ENCODE peak calls at places on chromosomes 4 and X, in ten cellular contexts. V, F, X, I, H, Z, Y, E, T and G are unnamed samples.

GRCh38 chr4:48472794-48473193 is 10.3 kb upstream of the SLC10A4 start:
- DNase-seq in V (no peak), F (no peak), X (no peak), I (no peak), H (no peak), Z (no peak), Y (no peak), E (no peak), T (no peak), G (no peak)

GRCh38 chr4:148782284-148782683 is 340.1 kb upstream of the NR3C2 start:
- DNase-seq in V (no peak), F (no peak), X (no peak), I (no peak), H (no peak), Z (no peak), Y (peak; percentile 88), E (no peak), T (no peak), G (no peak)

GRCh38 chr4:166318810-166319525 is 445.9 kb downstream of the TLL1 start:
- DNase-seq in V (no peak), F (no peak), X (no peak), I (no peak), H (peak; percentile 84), Z (no peak), Y (no peak), E (no peak), T (no peak), G (no peak)

GRCh38 chr4:27381806-27382205 is 521.2 kb downstream of the STIM2 start:
- DNase-seq in V (no peak), F (no peak), X (no peak), I (no peak), H (no peak), Z (no peak), Y (no peak), E (no peak), T (no peak), G (no peak)

GRCh38 chr4:62517721-62518120 is 1317.6 kb downstream of the ADGRL3 start:
- DNase-seq in V (no peak), F (no peak), X (no peak), I (no peak), H (no peak), Z (no peak), Y (no peak), E (no peak), T (no peak), G (no peak)

GRCh38 chr4:71237626-71238025 is 101.2 kb upstream of the SLC4A4 start:
- DNase-seq in V (no peak), F (no peak), X (no peak), I (no peak), H (no peak), Z (no peak), Y (no peak), E (no peak), T (no peak), G (no peak)

GRCh38 chr4:155964016-155964891 is 10.6 kb upstream of the CTSO start:
- DNase-seq in V (no peak), F (no peak), X (no peak), I (no peak), H (peak; percentile 11), Z (no peak), Y (no peak), E (no peak), T (no peak), G (no peak)

GRCh38 chr4:176271749-176272148 is 2.7 kb upstream of the ASB5 start:
- DNase-seq in V (no peak), F (no peak), X (no peak), I (no peak), H (peak; percentile 85), Z (no peak), Y (no peak), E (no peak), T (no peak), G (no peak)

GRCh38 chrX:24019448-24019847 is 7.5 kb downstream of the KLHL15 start:
- DNase-seq in V (no peak), F (no peak), X (no peak), I (no peak), H (no peak), Z (no peak), Y (no peak), E (no peak), T (peak; percentile 31), G (no peak)

GRCh38 chr4:53532521-53532920 is 58.8 kb downstream of the LNX1 start:
- DNase-seq in V (no peak), F (no peak), X (no peak), I (no peak), H (no peak), Z (no peak), Y (no peak), E (no peak), T (no peak), G (no peak)

GRCh38 chr4:156576946-156577345 is 394.7 kb downstream of the PDGFC start:
- DNase-seq in V (no peak), F (no peak), X (no peak), I (no peak), H (peak; percentile 14), Z (no peak), Y (no peak), E (no peak), T (no peak), G (no peak)

GRCh38 chr4:144831971-144832370 is 186.0 kb downstream of the HHIP start:
- DNase-seq in V (no peak), F (no peak), X (no peak), I (no peak), H (no peak), Z (no peak), Y (no peak), E (no peak), T (peak; percentile 9), G (no peak)

GRCh38 chr4:41360911-41361830 is 104.4 kb downstream of the UCHL1 start:
- DNase-seq in V (peak; percentile 63), F (no peak), X (peak; percentile 51), I (peak; percentile 62), H (peak; percentile 69), Z (peak; percentile 55), Y (peak; percentile 61), E (peak; percentile 77), T (no peak), G (no peak)

GRCh38 chr4:21986312-21986711 is 37.7 kb upstream of the KCNIP4 start:
- DNase-seq in V (peak; percentile 34), F (no peak), X (no peak), I (no peak), H (no peak), Z (no peak), Y (no peak), E (no peak), T (no peak), G (no peak)

DNA sequence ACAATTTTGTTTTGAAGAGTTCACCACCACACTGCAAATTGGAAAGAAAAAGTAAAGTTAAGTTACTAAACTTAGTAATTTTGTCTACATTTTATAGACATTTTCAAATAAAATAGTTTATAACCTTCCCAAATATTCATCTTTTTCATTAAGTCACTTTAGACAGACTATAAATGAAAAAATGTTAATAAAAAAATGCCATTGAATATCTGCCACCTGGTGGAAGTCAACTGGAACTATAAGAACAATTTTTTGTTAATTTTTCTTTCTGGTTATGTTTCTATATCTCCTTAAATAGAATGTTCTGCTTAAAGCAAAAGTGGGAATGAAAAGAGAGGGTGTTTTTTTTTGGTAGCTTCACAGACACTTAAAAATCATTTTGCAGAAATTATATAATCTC is 534.4 kb upstream of the PCDH10 start:
- DNase-seq in V (no peak), F (no peak), X (no peak), I (no peak), H (peak; percentile 3), Z (no peak), Y (peak; percentile 5), E (no peak), T (no peak), G (no peak)
- TF ChIP-seq CTCF in V (peak; percentile 61), F (no peak), X (peak; percentile 85), I (peak; percentile 81), H (no peak), Z (no peak), Y (no peak), E (no peak), T (no peak), G (no peak)

GRCh38 chr4:185634066-185634652 is 98.9 kb upstream of the PDLIM3 start:
- DNase-seq in V (no peak), F (no peak), X (no peak), I (no peak), H (no peak), Z (no peak), Y (peak; percentile 74), E (no peak), T (peak; percentile 44), G (no peak)
- TF ChIP-seq CTCF in V (no peak), F (peak; percentile 36), X (peak; percentile 92), I (peak; percentile 91), H (peak; percentile 34), Z (peak; percentile 61), Y (peak; percentile 75), E (peak; percentile 4), T (peak; percentile 34), G (no peak)

GRCh38 chrX:150693782-150694574 is 782 bp downstream of the MTMR1 start:
- DNase-seq in V (no peak), F (peak; percentile 52), X (peak; percentile 16), I (peak; percentile 74), H (peak; percentile 88), Z (peak; percentile 29), Y (peak; percentile 74), E (peak; percentile 77), T (peak; percentile 92), G (no peak)

GRCh38 chrX:150692837-150693781 is at the start of gene MTMR1:
- DNase-seq in V (no peak), F (peak; percentile 33), X (peak; percentile 23), I (peak; percentile 43), H (peak; percentile 52), Z (peak; percentile 18), Y (peak; percentile 29), E (no peak), T (peak; percentile 63), G (no peak)

GRCh38 chrX:150688911-150689451 is 4.2 kb upstream of the MTMR1 start:
- DNase-seq in V (no peak), F (peak; percentile 42), X (no peak), I (no peak), H (peak; percentile 87), Z (no peak), Y (peak; percentile 64), E (no peak), T (no peak), G (no peak)

GRCh38 chrX:150692296-150692695 is 900 bp upstream of the MTMR1 start:
- DNase-seq in V (no peak), F (no peak), X (no peak), I (no peak), H (no peak), Z (no peak), Y (no peak), E (no peak), T (peak; percentile 15), G (no peak)

DNA sequence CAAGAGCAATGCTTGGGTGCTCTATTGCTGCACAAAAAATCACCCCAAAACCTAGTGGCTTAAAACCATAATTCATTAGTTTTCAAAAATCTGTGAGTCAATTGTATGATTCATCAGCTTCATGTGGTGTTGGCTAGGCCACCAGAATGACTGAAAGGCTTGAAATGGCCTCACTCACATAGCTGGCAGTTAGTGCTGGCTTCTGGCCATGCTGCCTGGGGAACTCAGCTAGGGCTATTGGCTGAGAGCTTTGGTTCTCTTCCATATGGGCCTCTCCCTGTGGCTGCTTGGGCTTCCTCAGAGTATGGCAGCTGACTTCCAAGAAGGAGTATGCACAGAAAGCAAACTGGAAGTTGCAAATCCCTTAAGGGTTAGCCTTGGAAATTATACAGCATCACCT is 3.1 kb upstream of the MTMR1 start:
- DNase-seq in V (no peak), F (no peak), X (no peak), I (no peak), H (peak; percentile 95), Z (no peak), Y (no peak), E (no peak), T (no peak), G (no peak)
- TF ChIP-seq CTCF in V (no peak), F (no peak), X (no peak), I (no peak), H (no peak), Z (no peak), Y (no peak), E (no peak), T (no peak), G (no peak)

GRCh38 chr4:102299708-102300107 is 45.6 kb downstream of the SLC39A8 start:
- DNase-seq in V (peak; percentile 35), F (peak; percentile 8), X (peak; percentile 27), I (no peak), H (peak; percentile 63), Z (peak; percentile 6), Y (peak; percentile 90), E (no peak), T (peak; percentile 67), G (no peak)
- TF ChIP-seq CTCF in V (peak; percentile 66), F (peak; percentile 68), X (peak; percentile 67), I (peak; percentile 65), H (peak; percentile 81), Z (peak; percentile 59), Y (peak; percentile 74), E (peak; percentile 13), T (peak; percentile 82), G (peak; percentile 23)